ENCODE peak calls at places on chromosomes 4 and X, in six cellular contexts. One of them, this sample, is unnamed.

GRCh38 chr4:144962300-144962699 is 135.7 kb downstream of the ANAPC10 start:
- DNase-seq in CD8-positive, alpha-beta T cell: no peak
- DNase-seq in ELR: no peak
- DNase-seq in neural progenitor cell: no peak
- DNase-seq in pons: no peak
- DNase-seq in fibroblast of lung: no peak
- DNase-seq in this sample: no peak

GRCh38 chr4:55549888-55550287 is 3.2 kb upstream of the CLOCK start:
- DNase-seq in ELR: peak
- DNase-seq in pons: no peak
- DNase-seq in neural progenitor cell: no peak
- DNase-seq in fibroblast of lung: peak
- DNase-seq in CD8-positive, alpha-beta T cell: no peak
- DNase-seq in this sample: no peak

GRCh38 chr4:35521682-35522081 is 722.6 kb downstream of the ARAP2 start:
- DNase-seq in pons: no peak
- DNase-seq in fibroblast of lung: no peak
- DNase-seq in neural progenitor cell: no peak
- DNase-seq in ELR: no peak
- DNase-seq in CD8-positive, alpha-beta T cell: no peak
- DNase-seq in this sample: no peak

GRCh38 chr4:158538176-158538575 is 16.5 kb downstream of the RXFP1 start:
- DNase-seq in CD8-positive, alpha-beta T cell: no peak
- DNase-seq in pons: no peak
- DNase-seq in ELR: peak
- DNase-seq in neural progenitor cell: no peak
- DNase-seq in fibroblast of lung: no peak
- DNase-seq in this sample: no peak

GRCh38 chr4:103403619-103404018 is 205.5 kb upstream of the CENPE start:
- DNase-seq in neural progenitor cell: no peak
- DNase-seq in pons: no peak
- DNase-seq in fibroblast of lung: no peak
- DNase-seq in ELR: no peak
- DNase-seq in CD8-positive, alpha-beta T cell: no peak
- DNase-seq in this sample: no peak

GRCh38 chr4:74228691-74229640 is 71.0 kb downstream of the MTHFD2L start:
- DNase-seq in neural progenitor cell: peak
- DNase-seq in pons: peak
- DNase-seq in ELR: peak
- DNase-seq in CD8-positive, alpha-beta T cell: peak
- DNase-seq in fibroblast of lung: peak
- DNase-seq in this sample: peak

GRCh38 chrX:154750301-154751120 is at the start of gene GAB3:
- DNase-seq in ELR: peak
- DNase-seq in pons: no peak
- DNase-seq in neural progenitor cell: peak
- DNase-seq in CD8-positive, alpha-beta T cell: no peak
- DNase-seq in fibroblast of lung: peak
- DNase-seq in this sample: peak

GRCh38 chrX:108527724-108528123 is 88.1 kb downstream of the COL4A5 start:
- DNase-seq in fibroblast of lung: no peak
- DNase-seq in CD8-positive, alpha-beta T cell: no peak
- DNase-seq in ELR: no peak
- DNase-seq in neural progenitor cell: no peak
- DNase-seq in pons: no peak
- DNase-seq in this sample: no peak

GRCh38 chr4:140116442-140117104 is 37.4 kb downstream of the MAML3 start:
- DNase-seq in neural progenitor cell: no peak
- DNase-seq in CD8-positive, alpha-beta T cell: no peak
- DNase-seq in fibroblast of lung: no peak
- DNase-seq in ELR: peak
- DNase-seq in pons: no peak
- DNase-seq in this sample: peak

GRCh38 chrX:74613350-74614192 is 853 bp downstream of the RLIM start:
- DNase-seq in CD8-positive, alpha-beta T cell: no peak
- DNase-seq in pons: peak
- DNase-seq in fibroblast of lung: peak
- DNase-seq in ELR: peak
- DNase-seq in neural progenitor cell: peak
- DNase-seq in this sample: peak

GRCh38 chrX:34656842-34657780 is at the start of gene TMEM47:
- DNase-seq in CD8-positive, alpha-beta T cell: no peak
- DNase-seq in ELR: peak
- DNase-seq in neural progenitor cell: peak
- DNase-seq in fibroblast of lung: peak
- DNase-seq in pons: peak
- DNase-seq in this sample: peak

GRCh38 chrX:123884809-123885408 is 25.1 kb downstream of the XIAP start:
- DNase-seq in CD8-positive, alpha-beta T cell: peak
- DNase-seq in ELR: peak
- DNase-seq in fibroblast of lung: peak
- DNase-seq in pons: peak
- DNase-seq in neural progenitor cell: peak
- DNase-seq in this sample: no peak

GRCh38 chrX:78945186-78945912 is at the start of gene P2RY10:
- DNase-seq in neural progenitor cell: no peak
- DNase-seq in ELR: no peak
- DNase-seq in fibroblast of lung: no peak
- DNase-seq in CD8-positive, alpha-beta T cell: peak
- DNase-seq in pons: no peak
- DNase-seq in this sample: no peak